ENCODE peak calls at places on chromosomes 16 and 17, in five cellular contexts. Q, Z, N, S and O are unnamed samples.

GRCh38 chr17:43966276-43966675 is 12.5 kb upstream of the PYY start:
- DNase-seq in S (no peak), N (no peak), Q (no peak), Z (no peak), O (no peak)

GRCh38 chr16:4200781-4201137 is 41.1 kb downstream of the SRL start:
- DNase-seq in Q (no peak), N (no peak), S (no peak), Z (no peak), O (no peak)

GRCh38 chr17:57940653-57941329 is 14.4 kb downstream of the CUEDC1 start:
- DNase-seq in Q (no peak), S (no peak), Z (no peak), N (no peak), O (no peak)

GRCh38 chr17:33939959-33940358 is 315.1 kb upstream of the CCL2 start:
- DNase-seq in S (no peak), Z (no peak), Q (no peak), N (no peak), O (no peak)

GRCh38 chr17:48045270-48046001 is 2.7 kb upstream of the NFE2L1 start:
- DNase-seq in S (no peak), Q (no peak), N (no peak), Z (no peak), O (no peak)

GRCh38 chr16:11270602-11271162 is 1.6 kb upstream of the TNP2 start:
- DNase-seq in Z (no peak), N (no peak), Q (no peak), S (no peak), O (no peak)

GRCh38 chr16:65838001-65838400 is 528.5 kb upstream of the CDH5 start:
- DNase-seq in N (no peak), S (no peak), Q (no peak), Z (no peak), O (no peak)

GRCh38 chr17:73148540-73149334 is 16.1 kb upstream of the SSTR2 start:
- DNase-seq in Z (no peak), N (no peak), Q (no peak), S (no peak), O (no peak)

GRCh38 chr17:19290047-19290705 is 53.0 kb downstream of the EPN2 start:
- DNase-seq in N (no peak), Q (no peak), Z (no peak), S (no peak), O (no peak)

GRCh38 chr17:80545499-80545826 is 825 bp downstream of the RPTOR start:
- DNase-seq in S (no peak), N (no peak), Q (no peak), Z (no peak), O (no peak)

GRCh38 chr17:41437769-41438168 is 3.0 kb downstream of the KRT38 start:
- DNase-seq in Q (no peak), Z (no peak), N (no peak), S (no peak), O (no peak)

GRCh38 chr17:78550464-78550863 is 26.7 kb downstream of the DNAH17 start:
- DNase-seq in S (no peak), Q (no peak), Z (no peak), N (no peak), O (no peak)

GRCh38 chr16:11253009-11253994 is 2.7 kb downstream of the SOCS1 start:
- DNase-seq in Q (no peak), N (no peak), Z (peak), S (no peak), O (peak)

GRCh38 chr17:19440421-19440820 is 29.4 kb downstream of the RNF112 start:
- DNase-seq in N (no peak), Z (no peak), Q (no peak), S (no peak), O (no peak)

GRCh38 chr17:6509295-6509771 is 47.0 kb downstream of the PITPNM3 start:
- DNase-seq in S (no peak), Z (no peak), Q (no peak), N (no peak), O (no peak)

GRCh38 chr17:48795444-48796162 is 21.4 kb downstream of the TTLL6 start:
- DNase-seq in Z (no peak), S (no peak), N (no peak), Q (no peak), O (no peak)

GRCh38 chr16:84226026-84226425 is 13.8 kb downstream of the KCNG4 start:
- DNase-seq in N (no peak), Z (no peak), S (no peak), Q (no peak), O (no peak)

GRCh38 chr17:67151717-67152116 is 93.3 kb downstream of the HELZ start:
- DNase-seq in Z (no peak), N (no peak), Q (no peak), S (no peak), O (no peak)

GRCh38 chr16:78200623-78201096 is 101.2 kb downstream of the WWOX start:
- DNase-seq in Z (no peak), N (no peak), Q (no peak), S (no peak), O (no peak)

GRCh38 chr16:30755955-30756780 is 5.7 kb downstream of the CFAP119 start:
- DNase-seq in Q (peak), S (no peak), N (no peak), Z (no peak), O (no peak)

GRCh38 chr16:13904179-13904691 is 15.7 kb upstream of the ERCC4 start:
- DNase-seq in S (no peak), N (no peak), Z (no peak), Q (no peak), O (no peak)

GRCh38 chr17:34300652-34301390 is 15.3 kb downstream of the CCL11 start:
- DNase-seq in N (no peak), Z (no peak), Q (no peak), S (no peak), O (no peak)

GRCh38 chr17:66378296-66378695 is 75.9 kb downstream of the PRKCA start:
- DNase-seq in Z (no peak), S (no peak), N (no peak), Q (no peak), O (no peak)

GRCh38 chr16:57100445-57100844 is 8.1 kb downstream of the CPNE2 start:
- DNase-seq in Z (no peak), Q (no peak), N (no peak), S (no peak), O (no peak)

GRCh38 chr17:36673637-36674277 is 72.4 kb downstream of the MRM1 start:
- DNase-seq in Q (no peak), S (no peak), Z (no peak), N (no peak), O (no peak)

GRCh38 chr17:63232565-63233310 is 213.4 kb downstream of the CYB561 start:
- DNase-seq in Z (no peak), Q (no peak), N (no peak), S (no peak), O (no peak)

GRCh38 chr16:3961449-3961849 is 80.9 kb upstream of the CREBBP start:
- DNase-seq in N (no peak), Q (peak), Z (no peak), S (no peak), O (no peak)

GRCh38 chr16:7361416-7362129 is 28.9 kb downstream of the RBFOX1 start:
- DNase-seq in N (no peak), Q (no peak), Z (no peak), S (no peak), O (no peak)

GRCh38 chr16:58487566-58488351 is 12.2 kb upstream of the NDRG4 start:
- DNase-seq in Z (peak), S (peak), Q (peak), N (peak), O (peak)

GRCh38 chr16:20897253-20897896 is 2.8 kb downstream of the DCUN1D3 start:
- DNase-seq in S (no peak), Z (no peak), N (no peak), Q (no peak), O (no peak)

GRCh38 chr17:34656801-34657200 is 77.4 kb downstream of the TMEM132E start:
- DNase-seq in S (no peak), Q (no peak), Z (no peak), N (no peak), O (no peak)

GRCh38 chr16:50427107-50427506 is 58.3 kb upstream of the BRD7 start:
- DNase-seq in Q (no peak), N (no peak), Z (no peak), S (no peak), O (no peak)

DNA sequence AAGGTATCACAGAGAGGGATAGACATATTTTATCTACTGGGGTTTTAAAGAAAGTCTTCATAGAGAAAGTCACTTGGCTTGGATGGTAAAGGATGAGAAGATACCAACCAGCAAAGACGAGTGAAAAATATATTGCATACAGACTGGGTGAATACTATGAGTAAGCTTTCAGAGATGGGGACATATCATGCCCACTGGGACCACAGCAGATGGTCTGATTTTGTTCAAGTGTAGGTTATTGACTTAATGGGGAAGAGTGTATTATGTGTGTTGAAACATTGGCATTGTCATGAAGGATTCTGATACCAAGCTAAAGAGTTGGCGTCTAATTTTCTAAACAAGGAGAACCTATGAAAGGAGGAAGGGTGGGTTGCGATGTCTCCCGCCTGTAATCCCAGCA is 13.8 kb upstream of the MMD start:
- DNase-seq in Q (no peak), S (no peak), Z (no peak), N (no peak), O (no peak)
- TF ChIP-seq CTCF in Q (no peak), S (no peak), Z (no peak), N (no peak), O (no peak)

DNA sequence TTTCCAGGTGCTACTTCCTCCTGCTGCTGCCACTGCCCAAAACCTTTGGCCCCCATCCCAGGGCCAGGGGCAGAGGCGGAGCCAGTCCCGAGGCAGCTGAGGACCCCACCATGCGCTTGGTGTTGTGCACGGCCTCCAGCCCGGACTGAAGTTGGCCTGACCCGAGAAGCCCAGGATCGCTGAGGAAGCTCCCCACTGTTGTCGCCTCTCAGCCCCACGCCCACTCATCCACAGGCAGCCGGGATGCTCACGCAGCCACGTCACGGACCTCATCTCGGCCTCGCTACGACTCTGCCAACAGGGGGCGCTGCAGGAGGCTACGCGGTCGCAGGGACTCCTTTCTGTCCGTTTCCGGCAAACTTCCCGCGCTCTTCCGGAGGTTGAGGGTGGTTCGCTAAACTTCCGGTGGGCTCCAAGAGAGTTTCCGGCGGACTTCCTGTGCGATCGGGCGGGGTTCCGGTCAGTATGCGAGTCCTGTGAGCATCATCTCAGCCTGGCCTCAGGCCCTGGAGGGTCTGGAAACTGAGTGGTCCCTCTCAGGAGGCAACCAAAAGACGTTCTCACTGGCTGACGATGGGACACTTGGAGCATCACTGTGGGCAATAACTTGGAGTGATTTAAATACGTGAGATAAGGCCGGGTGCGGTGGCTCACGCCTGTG is 12.4 kb downstream of the ZG16B start:
- DNase-seq in N (peak), Z (peak), S (peak), Q (peak), O (peak)
- TF ChIP-seq CTCF in N (peak), Z (peak), S (peak), Q (peak), O (peak)

GRCh38 chr16:27920391-27920891 is 143.1 kb downstream of the GSG1L start:
- DNase-seq in Z (no peak), N (no peak), Q (no peak), S (peak), O (no peak)
- TF ChIP-seq CTCF in Z (no peak), N (no peak), Q (no peak), S (no peak), O (no peak)

DNA sequence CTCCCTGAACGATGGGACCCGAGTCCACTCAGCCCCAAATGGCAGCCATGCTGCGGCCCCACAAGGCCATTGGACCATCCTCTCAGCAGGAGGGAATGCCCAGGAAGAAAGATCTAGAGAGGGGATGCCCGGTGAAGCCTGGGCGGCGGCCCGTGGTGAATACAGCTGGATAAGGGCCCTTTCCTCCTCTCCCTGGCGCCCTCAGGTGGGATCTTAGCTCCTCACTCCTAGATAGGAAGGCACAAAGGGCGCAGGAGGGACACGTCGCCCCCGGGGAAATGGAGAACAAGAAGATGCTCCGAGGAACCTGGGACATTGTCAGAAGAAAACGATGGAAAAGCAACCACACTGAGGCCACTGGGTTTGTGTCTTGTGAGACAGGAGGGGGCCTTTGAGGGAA is 2.5 kb downstream of the CD300C start:
- DNase-seq in N (no peak), Q (no peak), Z (no peak), S (no peak), O (no peak)
- TF ChIP-seq CTCF in N (no peak), Q (no peak), Z (no peak), S (no peak), O (no peak)

GRCh38 chr16:64469906-64470702 is 651.8 kb downstream of the CDH11 start:
- DNase-seq in Q (peak), S (no peak), Z (no peak), N (peak), O (no peak)
- TF ChIP-seq CTCF in Q (no peak), S (no peak), Z (no peak), N (peak), O (no peak)

GRCh38 chr17:28912281-28912937 is 9.5 kb upstream of the DHRS13 start:
- DNase-seq in Q (no peak), S (no peak), Z (peak), N (no peak), O (no peak)
- TF ChIP-seq CTCF in Q (no peak), S (no peak), Z (no peak), N (no peak), O (peak)

GRCh38 chr16:82011199-82011641 is at the start of gene SDR42E1:
- DNase-seq in Q (peak), N (no peak), S (no peak), Z (peak), O (peak)

GRCh38 chr16:82010649-82011048 is 621 bp downstream of the SDR42E1 start:
- DNase-seq in Z (no peak), Q (no peak), N (no peak), S (no peak), O (no peak)

GRCh38 chr16:82020051-82020450 is 8.8 kb upstream of the SDR42E1 start:
- DNase-seq in Z (no peak), Q (no peak), S (no peak), N (no peak), O (no peak)

GRCh38 chr16:82016964-82017363 is 5.7 kb upstream of the SDR42E1 start:
- DNase-seq in N (no peak), Q (no peak), Z (no peak), S (no peak), O (no peak)

GRCh38 chr16:82016268-82016667 is 5.0 kb upstream of the SDR42E1 start:
- DNase-seq in N (no peak), S (peak), Q (no peak), Z (no peak), O (no peak)
- TF ChIP-seq CTCF in N (peak), S (peak), Q (peak), Z (no peak), O (no peak)

GRCh38 chr16:87707097-87707496 is 58.7 kb downstream of the KLHDC4 start:
- DNase-seq in S (no peak), N (no peak), Z (no peak), Q (no peak), O (no peak)
- TF ChIP-seq CTCF in S (no peak), N (no peak), Z (no peak), Q (no peak), O (no peak)